ENCODE peak calls at places on chromosomes 3 and 15, in six cellular contexts. One of them, this sample, is unnamed.

GRCh38 chr3:17995769-17996168 is 253.3 kb upstream of the TBC1D5 start:
- DNase-seq in endothelial cell of umbilical vein: no peak
- DNase-seq in transverse colon: no peak
- DNase-seq in ovary: no peak
- DNase-seq in tibial nerve: no peak
- DNase-seq in A549: no peak
- DNase-seq in this sample: no peak

GRCh38 chr3:52021869-52022268 is 26.2 kb upstream of the RPL29 start:
- DNase-seq in endothelial cell of umbilical vein: no peak
- DNase-seq in transverse colon: no peak
- DNase-seq in ovary: no peak
- DNase-seq in tibial nerve: no peak
- DNase-seq in A549: no peak
- DNase-seq in this sample: no peak

GRCh38 chr3:41602121-41602520 is 359.8 kb downstream of the ULK4 start:
- DNase-seq in endothelial cell of umbilical vein: no peak
- DNase-seq in transverse colon: no peak
- DNase-seq in ovary: no peak
- DNase-seq in tibial nerve: no peak
- DNase-seq in A549: no peak
- DNase-seq in this sample: no peak

GRCh38 chr3:161559177-161559998 is 62.8 kb downstream of the OTOL1 start:
- DNase-seq in endothelial cell of umbilical vein: peak
- DNase-seq in transverse colon: no peak
- DNase-seq in ovary: no peak
- DNase-seq in tibial nerve: no peak
- DNase-seq in A549: peak
- DNase-seq in this sample: peak

GRCh38 chr3:89851974-89852621 is 744.7 kb downstream of the EPHA3 start:
- DNase-seq in endothelial cell of umbilical vein: no peak
- DNase-seq in transverse colon: peak
- DNase-seq in ovary: no peak
- DNase-seq in tibial nerve: no peak
- DNase-seq in A549: no peak
- DNase-seq in this sample: no peak

GRCh38 chr3:23253214-23253613 is 50.1 kb downstream of the UBE2E2 start:
- DNase-seq in endothelial cell of umbilical vein: no peak
- DNase-seq in transverse colon: no peak
- DNase-seq in ovary: no peak
- DNase-seq in tibial nerve: no peak
- DNase-seq in A549: no peak
- DNase-seq in this sample: no peak

GRCh38 chr15:31469801-31470545 is 143.3 kb downstream of the KLF13 start:
- DNase-seq in endothelial cell of umbilical vein: no peak
- DNase-seq in transverse colon: no peak
- DNase-seq in ovary: no peak
- DNase-seq in tibial nerve: no peak
- DNase-seq in A549: no peak
- DNase-seq in this sample: no peak

GRCh38 chr3:185645596-185646381 is 59.7 kb downstream of the SENP2 start:
- DNase-seq in endothelial cell of umbilical vein: no peak
- DNase-seq in transverse colon: no peak
- DNase-seq in ovary: no peak
- DNase-seq in tibial nerve: no peak
- DNase-seq in A549: no peak
- DNase-seq in this sample: no peak

GRCh38 chr3:124834723-124835718 is 52.1 kb downstream of the ITGB5 start:
- DNase-seq in endothelial cell of umbilical vein: peak
- DNase-seq in transverse colon: peak
- DNase-seq in ovary: peak
- DNase-seq in tibial nerve: no peak
- DNase-seq in A549: peak
- DNase-seq in this sample: peak

GRCh38 chr3:49512791-49513355 is 41.4 kb upstream of the BSN start:
- DNase-seq in endothelial cell of umbilical vein: no peak
- DNase-seq in transverse colon: no peak
- DNase-seq in ovary: no peak
- DNase-seq in tibial nerve: no peak
- DNase-seq in A549: no peak
- DNase-seq in this sample: no peak

GRCh38 chr15:70503798-70504304 is 259.5 kb downstream of the UACA start:
- DNase-seq in endothelial cell of umbilical vein: no peak
- DNase-seq in transverse colon: no peak
- DNase-seq in ovary: no peak
- DNase-seq in tibial nerve: no peak
- DNase-seq in A549: no peak
- DNase-seq in this sample: no peak
- TF ChIP-seq POLR2A in endothelial cell of umbilical vein: no peak
- TF ChIP-seq POLR2A in transverse colon: no peak
- TF ChIP-seq POLR2A in ovary: no peak
- TF ChIP-seq POLR2A in tibial nerve: no peak
- TF ChIP-seq POLR2A in A549: no peak
- TF ChIP-seq POLR2A in this sample: no peak

DNA sequence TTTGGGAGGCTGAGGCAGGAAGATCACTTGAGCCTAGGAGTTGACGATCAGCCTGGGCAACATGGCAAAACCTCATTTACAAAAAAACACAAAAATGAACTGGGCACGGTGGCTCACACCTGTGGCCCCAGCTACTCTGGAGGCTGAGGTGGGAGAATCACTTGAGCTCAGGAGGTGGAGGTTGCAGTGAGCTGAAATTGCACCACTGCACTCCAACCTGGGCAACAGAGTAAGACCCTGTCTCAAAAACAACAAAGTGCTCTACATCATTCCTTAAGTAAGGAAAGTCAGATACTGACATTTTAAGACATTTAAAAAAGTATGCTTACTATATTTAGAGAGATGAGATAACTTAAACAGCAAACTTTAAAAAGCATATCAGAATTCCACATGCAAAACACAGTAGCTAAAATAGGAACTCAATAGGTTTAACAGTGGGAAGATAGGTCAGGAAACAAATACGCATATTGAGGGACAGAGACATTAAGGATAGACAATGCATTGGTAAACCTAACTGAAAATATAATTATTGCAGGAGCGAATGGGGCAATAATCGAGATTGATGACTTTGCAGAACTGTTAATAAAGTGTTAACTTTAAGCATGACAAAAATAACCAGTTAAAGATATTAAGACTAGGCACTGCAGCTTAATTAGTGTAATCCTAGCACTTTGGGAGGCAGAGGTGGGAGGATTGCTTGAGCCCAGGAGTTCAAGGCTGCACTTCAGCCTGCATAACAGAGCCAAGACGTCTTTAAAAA is 32.1 kb downstream of the MORF4L1 start:
- DNase-seq in endothelial cell of umbilical vein: no peak
- DNase-seq in transverse colon: no peak
- DNase-seq in ovary: no peak
- DNase-seq in tibial nerve: no peak
- DNase-seq in A549: no peak
- DNase-seq in this sample: no peak
- TF ChIP-seq POLR2A in endothelial cell of umbilical vein: no peak
- TF ChIP-seq POLR2A in transverse colon: no peak
- TF ChIP-seq POLR2A in ovary: no peak
- TF ChIP-seq POLR2A in tibial nerve: no peak
- TF ChIP-seq POLR2A in A549: no peak
- TF ChIP-seq POLR2A in this sample: no peak

GRCh38 chr3:171809513-171810277 is 588 bp downstream of the PLD1 start:
- DNase-seq in endothelial cell of umbilical vein: peak
- DNase-seq in transverse colon: peak
- DNase-seq in ovary: peak
- DNase-seq in tibial nerve: peak
- DNase-seq in A549: peak
- DNase-seq in this sample: peak

GRCh38 chr3:171812811-171813210 is 2.5 kb upstream of the PLD1 start:
- DNase-seq in endothelial cell of umbilical vein: no peak
- DNase-seq in transverse colon: no peak
- DNase-seq in ovary: no peak
- DNase-seq in tibial nerve: no peak
- DNase-seq in A549: no peak
- DNase-seq in this sample: peak

GRCh38 chr3:171811059-171811912 is 1.0 kb upstream of the PLD1 start:
- DNase-seq in endothelial cell of umbilical vein: peak
- DNase-seq in transverse colon: no peak
- DNase-seq in ovary: no peak
- DNase-seq in tibial nerve: no peak
- DNase-seq in A549: peak
- DNase-seq in this sample: peak

GRCh38 chr3:171811913-171812321 is 1.6 kb upstream of the PLD1 start:
- DNase-seq in endothelial cell of umbilical vein: no peak
- DNase-seq in transverse colon: no peak
- DNase-seq in ovary: no peak
- DNase-seq in tibial nerve: no peak
- DNase-seq in A549: no peak
- DNase-seq in this sample: peak

GRCh38 chr3:171810278-171811058 is at the start of gene PLD1:
- DNase-seq in endothelial cell of umbilical vein: peak
- DNase-seq in transverse colon: peak
- DNase-seq in ovary: peak
- DNase-seq in tibial nerve: peak
- DNase-seq in A549: peak
- DNase-seq in this sample: peak
- TF ChIP-seq POLR2A in endothelial cell of umbilical vein: peak
- TF ChIP-seq POLR2A in transverse colon: peak
- TF ChIP-seq POLR2A in ovary: peak
- TF ChIP-seq POLR2A in tibial nerve: peak
- TF ChIP-seq POLR2A in A549: peak
- TF ChIP-seq POLR2A in this sample: peak

DNA sequence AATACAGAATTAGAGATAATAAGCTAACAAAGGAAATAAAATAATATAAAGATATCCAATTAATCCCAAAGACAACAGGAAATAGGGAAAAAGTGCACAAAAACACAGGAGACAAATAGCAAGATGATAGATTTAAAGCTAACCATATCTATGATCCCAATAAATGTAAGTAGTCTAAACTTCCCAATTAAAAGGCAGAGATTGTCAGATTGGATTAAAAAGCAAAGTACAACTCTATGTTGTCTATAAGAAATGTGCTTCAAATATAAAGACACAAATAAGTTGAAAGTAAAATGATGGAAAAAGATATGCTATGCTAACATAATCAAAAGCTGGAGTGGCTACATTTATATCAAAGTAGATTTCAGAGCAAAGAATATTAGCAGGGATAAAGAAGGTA is 133.1 kb upstream of the ATP2B2 start:
- DNase-seq in endothelial cell of umbilical vein: no peak
- DNase-seq in transverse colon: no peak
- DNase-seq in ovary: no peak
- DNase-seq in tibial nerve: no peak
- DNase-seq in A549: no peak
- DNase-seq in this sample: no peak
- TF ChIP-seq POLR2A in endothelial cell of umbilical vein: no peak
- TF ChIP-seq POLR2A in transverse colon: no peak
- TF ChIP-seq POLR2A in ovary: no peak
- TF ChIP-seq POLR2A in tibial nerve: no peak
- TF ChIP-seq POLR2A in A549: no peak
- TF ChIP-seq POLR2A in this sample: no peak

DNA sequence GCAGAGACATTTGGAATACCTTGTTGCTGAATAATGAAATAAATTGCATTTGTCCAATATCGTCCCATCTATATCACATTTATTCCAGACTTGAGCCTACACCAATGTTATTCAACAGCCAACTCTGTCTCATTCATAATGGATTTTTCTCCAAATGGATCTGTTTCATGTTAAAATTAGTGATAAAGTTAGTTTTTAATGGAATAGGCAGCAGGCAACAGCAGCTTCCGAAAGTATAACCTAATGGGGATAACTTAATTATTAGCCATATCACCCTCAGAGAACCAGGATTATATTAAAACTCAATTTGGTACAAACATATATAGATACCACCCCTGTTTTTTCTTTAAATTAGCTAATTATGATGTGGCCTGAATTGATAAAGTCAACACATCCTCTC is 86.5 kb upstream of the ICE2 start:
- DNase-seq in endothelial cell of umbilical vein: no peak
- DNase-seq in transverse colon: no peak
- DNase-seq in ovary: no peak
- DNase-seq in tibial nerve: no peak
- DNase-seq in A549: no peak
- DNase-seq in this sample: no peak
- TF ChIP-seq POLR2A in endothelial cell of umbilical vein: no peak
- TF ChIP-seq POLR2A in transverse colon: no peak
- TF ChIP-seq POLR2A in ovary: no peak
- TF ChIP-seq POLR2A in tibial nerve: no peak
- TF ChIP-seq POLR2A in A549: no peak
- TF ChIP-seq POLR2A in this sample: no peak

GRCh38 chr3:15377961-15378791 is 45.8 kb upstream of the SH3BP5 start:
- DNase-seq in endothelial cell of umbilical vein: peak
- DNase-seq in transverse colon: peak
- DNase-seq in ovary: peak
- DNase-seq in tibial nerve: peak
- DNase-seq in A549: peak
- DNase-seq in this sample: peak
- TF ChIP-seq POLR2A in endothelial cell of umbilical vein: no peak
- TF ChIP-seq POLR2A in transverse colon: no peak
- TF ChIP-seq POLR2A in ovary: no peak
- TF ChIP-seq POLR2A in tibial nerve: no peak
- TF ChIP-seq POLR2A in A549: no peak
- TF ChIP-seq POLR2A in this sample: no peak

GRCh38 chr3:87227104-87227834 is at the start of gene CHMP2B:
- DNase-seq in endothelial cell of umbilical vein: peak
- DNase-seq in transverse colon: peak
- DNase-seq in ovary: peak
- DNase-seq in tibial nerve: peak
- DNase-seq in A549: peak
- DNase-seq in this sample: peak
- TF ChIP-seq POLR2A in endothelial cell of umbilical vein: peak
- TF ChIP-seq POLR2A in transverse colon: peak
- TF ChIP-seq POLR2A in ovary: peak
- TF ChIP-seq POLR2A in tibial nerve: peak
- TF ChIP-seq POLR2A in A549: peak
- TF ChIP-seq POLR2A in this sample: peak

This sample was measured in erythroblast.